ENCODE peak calls at places on chromosomes 2 and 18, in nine cellular contexts. W, G, H, Y, R, C, M, U and N are unnamed samples.

GRCh38 chr18:7632152-7633098 is 65.3 kb downstream of the PTPRM start:
- DNase-seq in C (no peak), M (no peak), G (no peak), Y (no peak), R (no peak), H (no peak), W (no peak), U (no peak), N (no peak)

GRCh38 chr2:197675711-197676188 is 363 bp upstream of the RFTN2 start:
- DNase-seq in W (no peak), Y (peak), H (peak), G (no peak), M (no peak), R (peak), U (peak), C (peak), N (peak)

GRCh38 chr2:60285476-60286316 is 267.8 kb downstream of the BCL11A start:
- DNase-seq in U (no peak), H (no peak), C (no peak), Y (no peak), R (no peak), M (no peak), W (no peak), G (no peak), N (no peak)

GRCh38 chr18:9849407-9849961 is 36.3 kb upstream of the TXNDC2 start:
- DNase-seq in Y (no peak), H (no peak), W (no peak), M (no peak), C (no peak), G (no peak), R (no peak), U (no peak), N (peak)

GRCh38 chr2:203819434-203820133 is 48.0 kb upstream of the CTLA4 start:
- DNase-seq in C (no peak), H (no peak), Y (no peak), W (no peak), R (no peak), M (no peak), G (no peak), U (no peak), N (no peak)

GRCh38 chr18:34773961-34774754 is 64.1 kb downstream of the DTNA start:
- DNase-seq in M (no peak), Y (peak), R (no peak), H (no peak), C (no peak), U (no peak), W (no peak), G (no peak), N (no peak)

GRCh38 chr2:221204699-221205098 is 367.4 kb downstream of the EPHA4 start:
- DNase-seq in G (no peak), U (no peak), R (no peak), W (no peak), H (no peak), M (no peak), C (no peak), Y (no peak), N (no peak)

GRCh38 chr2:212708346-212708745 is 169.7 kb upstream of the ERBB4 start:
- DNase-seq in G (no peak), Y (peak), U (no peak), C (no peak), R (no peak), M (no peak), H (no peak), W (no peak), N (no peak)

GRCh38 chr2:40445467-40445866 is 6.4 kb downstream of the SLC8A1 start:
- DNase-seq in Y (no peak), G (no peak), U (no peak), C (no peak), H (no peak), M (no peak), W (no peak), R (no peak), N (no peak)

GRCh38 chr18:69758458-69758857 is 189.2 kb downstream of the CD226 start:
- DNase-seq in H (no peak), U (no peak), R (no peak), W (no peak), M (peak), G (no peak), C (no peak), Y (peak), N (no peak)

GRCh38 chr2:234666911-234667310 is 170.0 kb upstream of the ARL4C start:
- DNase-seq in W (no peak), Y (no peak), H (no peak), U (no peak), R (no peak), G (no peak), C (no peak), M (no peak), N (no peak)

GRCh38 chr2:72155737-72156136 is 8.1 kb upstream of the CYP26B1 start:
- DNase-seq in U (no peak), C (no peak), R (no peak), G (no peak), M (no peak), Y (no peak), W (no peak), H (no peak), N (no peak)

GRCh38 chr2:209917154-209917771 is 85.2 kb upstream of the RPE start:
- DNase-seq in U (no peak), H (no peak), M (no peak), W (no peak), G (no peak), Y (no peak), C (no peak), R (no peak), N (no peak)

GRCh38 chr2:67660871-67661270 is 263.7 kb downstream of the ETAA1 start:
- DNase-seq in H (no peak), W (no peak), C (no peak), U (no peak), M (no peak), G (no peak), Y (peak), R (no peak), N (no peak)